ENCODE peak calls at places on chromosomes 3 and 15, in six cellular contexts. U is amniotic stem cell; P is cardiac fibroblast; X is astrocyte of the spinal cord; H is astrocyte of the cerebellum; S is CD4-positive, alpha-beta T cell. T is an unnamed sample.

GRCh38 chr3:145807990-145808389 is 353.0 kb downstream of the PLOD2 start:
- DNase-seq in P (peak), H (peak), U (no peak), S (no peak), X (peak), T (no peak)

GRCh38 chr15:50107591-50108408 is 11.2 kb downstream of the ATP8B4 start:
- DNase-seq in X (no peak), U (no peak), P (no peak), S (no peak), H (no peak), T (no peak)

GRCh38 chr15:64095431-64095794 is 369 bp upstream of the SNX1 start:
- DNase-seq in X (no peak), P (peak), U (no peak), S (no peak), H (no peak), T (no peak)

GRCh38 chr3:161500057-161500836 is 3.6 kb downstream of the OTOL1 start:
- DNase-seq in U (no peak), H (no peak), S (no peak), P (peak), X (no peak), T (no peak)

GRCh38 chr3:30676424-30677346 is 70.3 kb downstream of the TGFBR2 start:
- DNase-seq in S (no peak), H (no peak), P (no peak), X (no peak), U (no peak), T (no peak)

GRCh38 chr3:28835751-28836150 is 445.1 kb upstream of the RBMS3 start:
- DNase-seq in H (no peak), U (no peak), P (no peak), S (no peak), X (peak), T (no peak)

GRCh38 chr3:46334911-46335478 is 18.9 kb upstream of the CCR2 start:
- DNase-seq in H (no peak), U (no peak), S (no peak), X (peak), P (peak), T (no peak)

GRCh38 chr3:48594431-48595049 is 589 bp downstream of the COL7A1 start:
- DNase-seq in X (no peak), P (peak), U (no peak), S (no peak), H (no peak), T (no peak)

GRCh38 chr15:67850995-67851535 is 11.2 kb upstream of the RNU6-1 start:
- DNase-seq in P (peak), S (no peak), X (no peak), U (no peak), H (no peak), T (no peak)

GRCh38 chr15:40253179-40253790 is 14.4 kb downstream of the PAK6 start:
- DNase-seq in H (no peak), P (no peak), S (no peak), U (no peak), X (no peak), T (no peak)

GRCh38 chr15:64720188-64720587 is 55.2 kb downstream of the RBPMS2 start:
- DNase-seq in X (no peak), H (no peak), P (no peak), U (no peak), S (no peak), T (no peak)

GRCh38 chr3:184228376-184229137 is 828 bp upstream of the VWA5B2 start:
- DNase-seq in X (no peak), S (no peak), H (no peak), U (no peak), P (no peak), T (no peak)

GRCh38 chr15:73369073-73369694 is 426 bp upstream of the HCN4 start:
- DNase-seq in S (no peak), X (no peak), U (no peak), H (no peak), P (no peak), T (no peak)

GRCh38 chr3:46517016-46517770 is 19.4 kb downstream of the RTP3 start:
- DNase-seq in H (peak), P (peak), X (peak), U (peak), S (no peak), T (no peak)

GRCh38 chr3:58009026-58009748 is 965 bp downstream of the FLNB start:
- DNase-seq in P (no peak), S (peak), H (no peak), X (no peak), U (no peak), T (no peak)

GRCh38 chr15:67192185-67192584 is 62.3 kb downstream of the AAGAB start:
- DNase-seq in U (no peak), P (peak), X (no peak), H (no peak), S (no peak), T (no peak)

GRCh38 chr3:38129058-38129457 is 7.9 kb downstream of the ACAA1 start:
- DNase-seq in H (no peak), X (no peak), U (no peak), P (no peak), S (no peak), T (no peak)

GRCh38 chr3:166111562-166111961 is 274.3 kb upstream of the BCHE start:
- DNase-seq in X (no peak), P (no peak), U (no peak), H (no peak), S (no peak), T (no peak)

GRCh38 chr3:41198950-41199865 is at the start of gene CTNNB1:
- DNase-seq in U (peak), X (peak), S (peak), P (peak), H (peak), T (peak)